ENCODE peak calls at places on chromosome 14, in five cellular contexts. M is SW480; O is MV-4-11; E is endothelial cell; V is stimulated activated naive CD8-positive, alpha-beta T cell treated with anti-CD3 and anti-CD28 coated beads, Interleukin-15, Interleukin-2, amounts not matched to agents 100 U/mL and 50 U/mL, for 24 hours. N is an unnamed sample.
A peak's percentile ranks its signal among the peaks of the same experiment; 100 is the strongest.

GRCh38 chr14:81162941-81163340 is 57.8 kb downstream of the GTF2A1 start:
- DNase-seq in O (peak; percentile 93), E (no peak), V (no peak), M (peak; percentile 8), N (no peak)

GRCh38 chr14:93921001-93921797 is 5.9 kb upstream of the FAM181A start:
- DNase-seq in O (no peak), M (no peak), V (no peak), E (no peak), N (no peak)

GRCh38 chr14:52012635-52013034 is 23.3 kb downstream of the RTRAF start:
- DNase-seq in M (no peak), E (no peak), O (no peak), V (no peak), N (no peak)

GRCh38 chr14:103542545-103543088 is 13.6 kb downstream of the TRMT61A start:
- DNase-seq in O (no peak), M (no peak), E (peak; percentile 60), V (no peak), N (peak; percentile 81)

GRCh38 chr14:50697659-50698290 is 29.7 kb upstream of the SAV1 start:
- DNase-seq in V (no peak), E (no peak), O (no peak), M (no peak), N (no peak)

GRCh38 chr14:77004711-77005460 is 23.6 kb downstream of the IRF2BPL start:
- DNase-seq in V (no peak), E (no peak), O (peak; percentile 37), M (no peak), N (no peak)

GRCh38 chr14:75879031-75879430 is 102.8 kb downstream of the TGFB3 start:
- DNase-seq in M (no peak), O (peak; percentile 93), E (no peak), V (no peak), N (no peak)

GRCh38 chr14:32594766-32595165 is 265.7 kb downstream of the AKAP6 start:
- DNase-seq in E (no peak), O (no peak), M (no peak), V (no peak), N (no peak)

GRCh38 chr14:98138666-98139065 is 1133.3 kb downstream of the BCL11B start:
- DNase-seq in V (peak; percentile 75), O (no peak), E (peak; percentile 64), M (peak; percentile 29), N (peak; percentile 32)

GRCh38 chr14:101352567-101352966 is 208.7 kb upstream of the DIO3 start:
- DNase-seq in E (no peak), O (no peak), M (no peak), V (no peak), N (no peak)

GRCh38 chr14:21346532-21347135 is 37.2 kb downstream of the SUPT16H start:
- DNase-seq in V (no peak), O (no peak), M (no peak), E (no peak), N (no peak)

GRCh38 chr14:33356167-33356566 is 417.5 kb downstream of the NPAS3 start:
- DNase-seq in M (no peak), V (no peak), O (no peak), E (no peak), N (no peak)

GRCh38 chr14:39880106-39880695 is 448.0 kb upstream of the FBXO33 start:
- DNase-seq in E (no peak), M (no peak), V (no peak), O (no peak), N (no peak)

GRCh38 chr14:34262511-34262910 is 199.5 kb downstream of the SPTSSA start:
- DNase-seq in M (no peak), E (no peak), V (no peak), O (no peak), N (no peak)

GRCh38 chr14:41663478-41663845 is 56.8 kb downstream of the LRFN5 start:
- DNase-seq in O (no peak), E (no peak), M (no peak), V (no peak), N (no peak)

GRCh38 chr14:94355191-94355794 is 32.2 kb upstream of the SERPINA6 start:
- DNase-seq in M (peak; percentile 18), V (no peak), O (peak; percentile 40), E (peak; percentile 22), N (peak; percentile 15)

GRCh38 chr14:34423445-34423844 is 38.6 kb downstream of the SPTSSA start:
- DNase-seq in V (no peak), E (no peak), O (no peak), M (no peak), N (no peak)

GRCh38 chr14:31128601-31129526 is 78.7 kb downstream of the HECTD1 start:
- DNase-seq in V (no peak), O (peak; percentile 83), E (no peak), M (no peak), N (no peak)

GRCh38 chr14:95211721-95212504 is 54.6 kb upstream of the DICER1 start:
- DNase-seq in V (no peak), O (no peak), M (no peak), E (no peak), N (no peak)

GRCh38 chr14:75559451-75560187 is 18.8 kb upstream of the FLVCR2 start:
- DNase-seq in V (peak; percentile 72), M (peak; percentile 60), O (peak; percentile 87), E (no peak), N (no peak)

GRCh38 chr14:77268989-77269595 is 1.9 kb downstream of the NGB start:
- DNase-seq in V (no peak), O (no peak), E (no peak), M (peak; percentile 30), N (no peak)

GRCh38 chr14:72649603-72650227 is 244.2 kb downstream of the DPF3 start:
- DNase-seq in V (no peak), M (no peak), E (no peak), O (no peak), N (no peak)

N was measured in NT2/D1.